ENCODE peak calls at places on chromosomes 11 and 22, in ten cellular contexts. One of them, this sample, is unnamed.

GRCh38 chr11:102716527-102716926 is 8.2 kb downstream of the MMP8 start:
- DNase-seq in pancreas: no peak
- DNase-seq in heart left ventricle: no peak
- DNase-seq in mammary epithelial cell: no peak
- DNase-seq in IMR-90: no peak
- DNase-seq in CD8-positive, alpha-beta T cell: no peak
- DNase-seq in fibroblast of lung: no peak
- DNase-seq in psoas muscle: no peak
- DNase-seq in AG04450: no peak
- DNase-seq in neural progenitor cell: no peak
- DNase-seq in this sample: no peak

GRCh38 chr22:33726294-33726711 is 194.0 kb downstream of the LARGE1 start:
- DNase-seq in heart left ventricle: no peak
- DNase-seq in IMR-90: peak; percentile 85
- DNase-seq in fibroblast of lung: peak; percentile 71
- DNase-seq in pancreas: no peak
- DNase-seq in AG04450: peak; percentile 59
- DNase-seq in CD8-positive, alpha-beta T cell: no peak
- DNase-seq in mammary epithelial cell: peak; percentile 60
- DNase-seq in psoas muscle: no peak
- DNase-seq in neural progenitor cell: no peak
- DNase-seq in this sample: no peak

GRCh38 chr11:11476499-11476898 is 123.4 kb upstream of the CSNK2A3 start:
- DNase-seq in fibroblast of lung: no peak
- DNase-seq in pancreas: no peak
- DNase-seq in mammary epithelial cell: peak; percentile 7
- DNase-seq in IMR-90: no peak
- DNase-seq in AG04450: no peak
- DNase-seq in psoas muscle: no peak
- DNase-seq in neural progenitor cell: no peak
- DNase-seq in heart left ventricle: no peak
- DNase-seq in CD8-positive, alpha-beta T cell: no peak
- DNase-seq in this sample: no peak

GRCh38 chr11:70570693-70571395 is 172.5 kb downstream of the CTTN start:
- DNase-seq in neural progenitor cell: no peak
- DNase-seq in mammary epithelial cell: no peak
- DNase-seq in CD8-positive, alpha-beta T cell: no peak
- DNase-seq in AG04450: no peak
- DNase-seq in fibroblast of lung: no peak
- DNase-seq in heart left ventricle: no peak
- DNase-seq in psoas muscle: peak; percentile 7
- DNase-seq in pancreas: no peak
- DNase-seq in IMR-90: no peak
- DNase-seq in this sample: no peak

GRCh38 chr11:132123854-132124835 is 753.7 kb downstream of the NTM start:
- DNase-seq in mammary epithelial cell: no peak
- DNase-seq in AG04450: no peak
- DNase-seq in psoas muscle: no peak
- DNase-seq in fibroblast of lung: no peak
- DNase-seq in pancreas: no peak
- DNase-seq in neural progenitor cell: no peak
- DNase-seq in IMR-90: no peak
- DNase-seq in CD8-positive, alpha-beta T cell: no peak
- DNase-seq in heart left ventricle: no peak
- DNase-seq in this sample: no peak

GRCh38 chr11:79092791-79093313 is 348.0 kb downstream of the TENM4 start:
- DNase-seq in AG04450: peak; percentile 99
- DNase-seq in mammary epithelial cell: peak; percentile 100
- DNase-seq in neural progenitor cell: no peak
- DNase-seq in fibroblast of lung: peak; percentile 100
- DNase-seq in IMR-90: peak; percentile 100
- DNase-seq in psoas muscle: no peak
- DNase-seq in heart left ventricle: peak; percentile 43
- DNase-seq in pancreas: no peak
- DNase-seq in CD8-positive, alpha-beta T cell: no peak
- DNase-seq in this sample: no peak

GRCh38 chr11:76025068-76025467 is 181.2 kb downstream of the WNT11 start:
- DNase-seq in psoas muscle: no peak
- DNase-seq in fibroblast of lung: peak; percentile 73
- DNase-seq in CD8-positive, alpha-beta T cell: no peak
- DNase-seq in IMR-90: peak; percentile 95
- DNase-seq in neural progenitor cell: no peak
- DNase-seq in pancreas: no peak
- DNase-seq in AG04450: peak; percentile 85
- DNase-seq in mammary epithelial cell: peak; percentile 55
- DNase-seq in heart left ventricle: no peak
- DNase-seq in this sample: no peak

GRCh38 chr22:40633036-40633435 is 3.5 kb downstream of the MRTFA start:
- DNase-seq in IMR-90: no peak
- DNase-seq in AG04450: no peak
- DNase-seq in neural progenitor cell: no peak
- DNase-seq in pancreas: no peak
- DNase-seq in CD8-positive, alpha-beta T cell: no peak
- DNase-seq in psoas muscle: no peak
- DNase-seq in mammary epithelial cell: no peak
- DNase-seq in fibroblast of lung: no peak
- DNase-seq in heart left ventricle: no peak
- DNase-seq in this sample: no peak

GRCh38 chr11:29159552-29160465 is 857.0 kb downstream of the KCNA4 start:
- DNase-seq in IMR-90: peak; percentile 90
- DNase-seq in psoas muscle: no peak
- DNase-seq in AG04450: peak; percentile 55
- DNase-seq in neural progenitor cell: peak; percentile 82
- DNase-seq in heart left ventricle: no peak
- DNase-seq in mammary epithelial cell: peak; percentile 55
- DNase-seq in CD8-positive, alpha-beta T cell: no peak
- DNase-seq in fibroblast of lung: peak; percentile 64
- DNase-seq in pancreas: peak; percentile 38
- DNase-seq in this sample: no peak

GRCh38 chr22:22939537-22940368 is 52.1 kb downstream of the IGLL5 start:
- DNase-seq in heart left ventricle: no peak
- DNase-seq in psoas muscle: no peak
- DNase-seq in mammary epithelial cell: no peak
- DNase-seq in pancreas: no peak
- DNase-seq in AG04450: no peak
- DNase-seq in neural progenitor cell: no peak
- DNase-seq in CD8-positive, alpha-beta T cell: no peak
- DNase-seq in fibroblast of lung: no peak
- DNase-seq in IMR-90: no peak
- DNase-seq in this sample: no peak

GRCh38 chr11:43282607-43283440 is 29.0 kb upstream of the API5 start:
- DNase-seq in mammary epithelial cell: peak; percentile 6
- DNase-seq in AG04450: no peak
- DNase-seq in fibroblast of lung: peak; percentile 36
- DNase-seq in pancreas: no peak
- DNase-seq in neural progenitor cell: peak; percentile 72
- DNase-seq in psoas muscle: peak; percentile 62
- DNase-seq in CD8-positive, alpha-beta T cell: peak; percentile 36
- DNase-seq in heart left ventricle: peak; percentile 33
- DNase-seq in IMR-90: peak; percentile 16
- DNase-seq in this sample: no peak

DNA sequence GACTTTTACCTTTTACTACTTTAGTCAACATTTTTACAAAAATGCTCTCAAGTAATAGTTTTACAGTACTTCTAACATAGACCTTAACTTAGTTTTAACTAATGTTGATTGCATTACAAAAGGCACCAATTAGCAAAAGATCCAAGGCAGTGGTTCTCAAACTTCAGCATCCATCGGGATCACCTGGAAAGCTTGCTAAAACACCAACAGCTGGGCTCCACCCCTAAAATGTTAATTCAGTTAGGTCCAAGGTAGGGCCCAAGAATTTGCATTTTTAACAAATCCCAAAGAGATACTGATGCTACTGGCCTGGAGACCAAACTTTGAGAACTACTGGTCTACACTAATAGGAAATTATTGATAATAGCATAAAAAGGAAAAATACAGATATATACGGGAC is 5.9 kb downstream of the MTMR2 start:
- DNase-seq in CD8-positive, alpha-beta T cell: no peak
- DNase-seq in fibroblast of lung: no peak
- DNase-seq in pancreas: no peak
- DNase-seq in AG04450: no peak
- DNase-seq in IMR-90: no peak
- DNase-seq in heart left ventricle: no peak
- DNase-seq in mammary epithelial cell: no peak
- DNase-seq in psoas muscle: no peak
- DNase-seq in neural progenitor cell: no peak
- DNase-seq in this sample: no peak
- H3K27ac ChIP-seq in CD8-positive, alpha-beta T cell: no peak overlapping the region
- H3K27ac ChIP-seq in fibroblast of lung: no peak overlapping the region
- H3K27ac ChIP-seq in pancreas: no peak overlapping the region
- H3K27ac ChIP-seq in AG04450: no peak overlapping the region
- H3K27ac ChIP-seq in IMR-90: no peak overlapping the region
- H3K27ac ChIP-seq in heart left ventricle: peak overlapping the region; percentile 39
- H3K27ac ChIP-seq in mammary epithelial cell: no peak overlapping the region
- H3K27ac ChIP-seq in psoas muscle: peak overlapping the region; percentile 26
- H3K27ac ChIP-seq in neural progenitor cell: no peak overlapping the region
- H3K27ac ChIP-seq in this sample: peak overlapping the region; percentile 55

DNA sequence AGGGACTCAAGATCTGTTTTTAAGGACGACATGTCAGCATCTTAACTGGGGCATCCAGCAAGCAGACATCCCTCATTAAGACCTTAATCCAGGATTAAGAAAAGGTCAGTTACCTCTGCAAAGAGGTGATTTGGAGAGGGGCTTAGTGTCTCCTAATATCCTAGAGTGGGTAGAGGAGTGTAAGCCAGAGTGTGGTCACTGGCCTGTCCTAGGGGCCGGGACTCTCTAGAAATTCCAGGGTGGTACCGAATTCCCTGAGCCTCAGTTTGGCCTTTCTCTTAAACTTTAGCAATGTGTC is 103.9 kb downstream of the SCN3B start:
- DNase-seq in neural progenitor cell: peak; percentile 57
- DNase-seq in IMR-90: no peak
- DNase-seq in AG04450: no peak
- DNase-seq in fibroblast of lung: no peak
- DNase-seq in mammary epithelial cell: no peak
- DNase-seq in pancreas: no peak
- DNase-seq in psoas muscle: no peak
- DNase-seq in heart left ventricle: no peak
- DNase-seq in CD8-positive, alpha-beta T cell: no peak
- DNase-seq in this sample: no peak
- H3K27ac ChIP-seq in neural progenitor cell: peak overlapping the region; percentile 32
- H3K27ac ChIP-seq in IMR-90: no peak overlapping the region
- H3K27ac ChIP-seq in AG04450: no peak overlapping the region
- H3K27ac ChIP-seq in fibroblast of lung: no peak overlapping the region
- H3K27ac ChIP-seq in mammary epithelial cell: no peak overlapping the region
- H3K27ac ChIP-seq in pancreas: no peak overlapping the region
- H3K27ac ChIP-seq in psoas muscle: no peak overlapping the region
- H3K27ac ChIP-seq in heart left ventricle: no peak overlapping the region
- H3K27ac ChIP-seq in CD8-positive, alpha-beta T cell: no peak overlapping the region
- H3K27ac ChIP-seq in this sample: no peak overlapping the region

GRCh38 chr22:47029244-47030001 is 267.0 kb downstream of the TBC1D22A start:
- DNase-seq in mammary epithelial cell: no peak
- DNase-seq in heart left ventricle: peak; percentile 14
- DNase-seq in psoas muscle: peak; percentile 24
- DNase-seq in neural progenitor cell: no peak
- DNase-seq in IMR-90: no peak
- DNase-seq in AG04450: no peak
- DNase-seq in pancreas: peak; percentile 40
- DNase-seq in fibroblast of lung: no peak
- DNase-seq in CD8-positive, alpha-beta T cell: no peak
- DNase-seq in this sample: no peak

GRCh38 chr22:47032091-47032943 is 269.9 kb downstream of the TBC1D22A start:
- DNase-seq in pancreas: peak; percentile 87
- DNase-seq in neural progenitor cell: no peak
- DNase-seq in heart left ventricle: peak; percentile 21
- DNase-seq in psoas muscle: peak; percentile 36
- DNase-seq in IMR-90: no peak
- DNase-seq in AG04450: no peak
- DNase-seq in mammary epithelial cell: no peak
- DNase-seq in fibroblast of lung: no peak
- DNase-seq in CD8-positive, alpha-beta T cell: no peak
- DNase-seq in this sample: no peak

GRCh38 chr22:47030881-47031627 is 268.6 kb downstream of the TBC1D22A start:
- DNase-seq in fibroblast of lung: no peak
- DNase-seq in IMR-90: no peak
- DNase-seq in AG04450: no peak
- DNase-seq in heart left ventricle: peak; percentile 19
- DNase-seq in pancreas: peak; percentile 47
- DNase-seq in neural progenitor cell: no peak
- DNase-seq in mammary epithelial cell: no peak
- DNase-seq in psoas muscle: peak; percentile 43
- DNase-seq in CD8-positive, alpha-beta T cell: no peak
- DNase-seq in this sample: no peak

GRCh38 chr22:47031628-47031915 is 269.1 kb downstream of the TBC1D22A start:
- DNase-seq in heart left ventricle: peak; percentile 10
- DNase-seq in fibroblast of lung: no peak
- DNase-seq in AG04450: no peak
- DNase-seq in psoas muscle: no peak
- DNase-seq in pancreas: peak; percentile 48
- DNase-seq in CD8-positive, alpha-beta T cell: no peak
- DNase-seq in mammary epithelial cell: no peak
- DNase-seq in IMR-90: no peak
- DNase-seq in neural progenitor cell: no peak
- DNase-seq in this sample: no peak

GRCh38 chr22:47030143-47030641 is 267.7 kb downstream of the TBC1D22A start:
- DNase-seq in neural progenitor cell: peak; percentile 56
- DNase-seq in mammary epithelial cell: no peak
- DNase-seq in IMR-90: peak; percentile 18
- DNase-seq in fibroblast of lung: no peak
- DNase-seq in CD8-positive, alpha-beta T cell: no peak
- DNase-seq in AG04450: no peak
- DNase-seq in heart left ventricle: no peak
- DNase-seq in pancreas: no peak
- DNase-seq in psoas muscle: no peak
- DNase-seq in this sample: no peak
- H3K27ac ChIP-seq in neural progenitor cell: no peak overlapping the region
- H3K27ac ChIP-seq in mammary epithelial cell: no peak overlapping the region
- H3K27ac ChIP-seq in IMR-90: no peak overlapping the region
- H3K27ac ChIP-seq in fibroblast of lung: no peak overlapping the region
- H3K27ac ChIP-seq in CD8-positive, alpha-beta T cell: no peak overlapping the region
- H3K27ac ChIP-seq in AG04450: no peak overlapping the region
- H3K27ac ChIP-seq in heart left ventricle: no peak overlapping the region
- H3K27ac ChIP-seq in pancreas: peak overlapping the region; percentile 33
- H3K27ac ChIP-seq in psoas muscle: no peak overlapping the region
- H3K27ac ChIP-seq in this sample: peak overlapping the region; percentile 95

GRCh38 chr11:18720811-18721575 is 5.0 kb downstream of the IGSF22 start:
- DNase-seq in AG04450: no peak
- DNase-seq in CD8-positive, alpha-beta T cell: peak; percentile 84
- DNase-seq in pancreas: peak; percentile 90
- DNase-seq in neural progenitor cell: peak; percentile 94
- DNase-seq in heart left ventricle: peak; percentile 86
- DNase-seq in mammary epithelial cell: peak; percentile 33
- DNase-seq in IMR-90: peak; percentile 43
- DNase-seq in psoas muscle: peak; percentile 85
- DNase-seq in fibroblast of lung: peak; percentile 57
- DNase-seq in this sample: no peak
- H3K27ac ChIP-seq in AG04450: no peak overlapping the region
- H3K27ac ChIP-seq in CD8-positive, alpha-beta T cell: peak overlapping the region; percentile 12
- H3K27ac ChIP-seq in pancreas: peak overlapping the region; percentile 31
- H3K27ac ChIP-seq in neural progenitor cell: no peak overlapping the region
- H3K27ac ChIP-seq in heart left ventricle: peak overlapping the region; percentile 79
- H3K27ac ChIP-seq in mammary epithelial cell: no peak overlapping the region
- H3K27ac ChIP-seq in IMR-90: no peak overlapping the region
- H3K27ac ChIP-seq in psoas muscle: no peak overlapping the region
- H3K27ac ChIP-seq in fibroblast of lung: no peak overlapping the region
- H3K27ac ChIP-seq in this sample: peak overlapping the region; percentile 70

DNA sequence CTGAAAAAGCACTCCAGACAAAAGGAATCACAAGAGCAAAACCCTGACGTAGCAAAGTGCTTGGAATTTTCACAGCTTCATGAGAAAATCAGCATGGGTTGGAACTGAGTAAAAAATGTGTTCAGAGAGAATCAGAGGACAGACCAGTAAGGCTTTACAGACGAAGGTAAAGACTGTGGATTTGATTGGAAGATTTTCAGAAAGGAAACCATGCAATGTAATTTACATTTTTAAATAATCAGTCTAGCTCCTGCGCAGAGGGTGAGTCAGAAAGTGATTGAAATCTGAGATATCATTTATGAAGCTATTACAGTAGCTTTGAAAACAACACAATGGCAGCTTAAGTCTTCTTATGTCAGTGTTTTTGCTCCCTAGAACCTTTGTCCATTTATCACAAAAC is 1122.3 kb downstream of the LRRC4C start:
- DNase-seq in CD8-positive, alpha-beta T cell: no peak
- DNase-seq in mammary epithelial cell: peak; percentile 3
- DNase-seq in neural progenitor cell: no peak
- DNase-seq in heart left ventricle: no peak
- DNase-seq in fibroblast of lung: peak; percentile 19
- DNase-seq in psoas muscle: no peak
- DNase-seq in pancreas: no peak
- DNase-seq in AG04450: peak; percentile 3
- DNase-seq in IMR-90: peak; percentile 67
- DNase-seq in this sample: no peak
- H3K27ac ChIP-seq in CD8-positive, alpha-beta T cell: no peak overlapping the region
- H3K27ac ChIP-seq in mammary epithelial cell: no peak overlapping the region
- H3K27ac ChIP-seq in neural progenitor cell: no peak overlapping the region
- H3K27ac ChIP-seq in heart left ventricle: no peak overlapping the region
- H3K27ac ChIP-seq in fibroblast of lung: peak overlapping the region; percentile 2
- H3K27ac ChIP-seq in psoas muscle: no peak overlapping the region
- H3K27ac ChIP-seq in pancreas: no peak overlapping the region
- H3K27ac ChIP-seq in AG04450: peak overlapping the region; percentile 25
- H3K27ac ChIP-seq in IMR-90: peak overlapping the region; percentile 26
- H3K27ac ChIP-seq in this sample: no peak overlapping the region